ENCODE peak calls at places on chromosomes 13 and 19, in six cellular contexts. Z is osteocyte; N is upper lobe of right lung; B is NCI-H1105; U is cardiac fibroblast; E is stimulated activated CD4-positive, alpha-beta T cell treated with anti-CD3 and anti-CD28 coated beads, TNF-alpha, amount 100 ng/mL, for 1 hour. M is an unnamed sample.

GRCh38 chr13:24625870-24626419 is 54.3 kb upstream of the ATP12A start:
- DNase-seq in B (no peak), U (no peak), N (no peak), Z (peak; percentile 15), E (no peak), M (no peak)

GRCh38 chr19:2038284-2039081 is 12.6 kb downstream of the MKNK2 start:
- DNase-seq in Z (no peak), N (peak; percentile 63), E (no peak), U (no peak), B (no peak), M (no peak)

GRCh38 chr13:83547043-83547442 is 335.2 kb downstream of the SLITRK1 start:
- DNase-seq in U (no peak), Z (no peak), N (no peak), B (no peak), E (no peak), M (no peak)

GRCh38 chr19:1266818-1267440 is 2.2 kb upstream of the CIRBP start:
- DNase-seq in E (no peak), B (peak; percentile 33), N (peak; percentile 90), U (no peak), Z (peak; percentile 95), M (no peak)

GRCh38 chr13:77040076-77040475 is 13.1 kb upstream of the FBXL3 start:
- DNase-seq in Z (no peak), B (no peak), N (no peak), E (no peak), U (no peak), M (no peak)

GRCh38 chr19:11659612-11660011 is 62.3 kb downstream of the ZNF627 start:
- DNase-seq in Z (no peak), U (peak; percentile 26), B (no peak), E (no peak), N (no peak), M (no peak)

GRCh38 chr13:110319397-110319773 is 12.3 kb downstream of the COL4A2 start:
- DNase-seq in Z (no peak), U (no peak), B (no peak), E (no peak), N (no peak), M (no peak)

GRCh38 chr19:55146078-55146647 is 2.8 kb downstream of the TNNT1 start:
- DNase-seq in B (peak; percentile 56), E (no peak), U (peak; percentile 25), Z (no peak), N (no peak), M (peak; percentile 67)

GRCh38 chr19:14005381-14006084 is 587 bp downstream of the RFX1 start:
- DNase-seq in E (peak; percentile 91), B (peak; percentile 74), U (peak; percentile 87), Z (peak; percentile 97), N (peak; percentile 96), M (peak; percentile 49)

GRCh38 chr19:34556500-34556899 is 74.9 kb downstream of the WTIP start:
- DNase-seq in Z (no peak), B (no peak), U (peak; percentile 83), N (no peak), E (no peak), M (peak; percentile 6)

GRCh38 chr13:87280139-87280538 is 391.0 kb upstream of the SLITRK5 start:
- DNase-seq in U (no peak), N (no peak), E (no peak), B (no peak), Z (no peak), M (no peak)

GRCh38 chr13:110118106-110118505 is 188.9 kb downstream of the COL4A1 start:
- DNase-seq in Z (no peak), E (no peak), U (no peak), B (no peak), N (no peak), M (no peak)

GRCh38 chr19:6821639-6822310 is 49.3 kb downstream of the VAV1 start:
- DNase-seq in B (no peak), Z (no peak), E (no peak), N (no peak), U (no peak), M (no peak)

GRCh38 chr13:32165791-32166190 is 134.2 kb downstream of the FRY start:
- DNase-seq in E (no peak), Z (no peak), B (no peak), U (no peak), N (no peak), M (no peak)

GRCh38 chr13:99346328-99347070 is 39.3 kb upstream of the GPR183 start:
- DNase-seq in B (no peak), Z (no peak), U (no peak), E (no peak), N (no peak), M (no peak)

GRCh38 chr13:46369506-46370268 is 17.4 kb downstream of the RUBCNL start:
- DNase-seq in Z (no peak), B (no peak), U (peak; percentile 91), E (no peak), N (no peak), M (no peak)

GRCh38 chr13:97948041-97948440 is 5.4 kb upstream of the IPO5 start:
- DNase-seq in U (peak; percentile 29), Z (no peak), E (no peak), N (no peak), B (no peak), M (no peak)

M was measured in NCI-H748 treated with DMSO at 0.1 percent for 48 hours.